ENCODE peak calls at places on chromosome 6, in seven cellular contexts. M is K562, F is GM12878, W is SK-N-SH, I is H1, S is IMR-90, N is HepG2. K is an unnamed sample.
A peak's percentile ranks its signal among the peaks of the same experiment; 100 is the strongest.

GRCh38 chr6:52552278-52552643 is 24.6 kb downstream of the TRAM2 start:
- DNase-seq in M (no peak), F (no peak), W (no peak), I (no peak), S (no peak), N (no peak), K (no peak)

GRCh38 chr6:148509152-148509571 is 166.5 kb downstream of the SASH1 start:
- DNase-seq in M (no peak), F (no peak), W (no peak), I (no peak), S (peak; percentile 74), N (no peak), K (no peak)

GRCh38 chr6:98769546-98769945 is 64.8 kb upstream of the POU3F2 start:
- DNase-seq in M (peak; percentile 19), F (no peak), W (no peak), I (no peak), S (peak; percentile 4), N (peak; percentile 24), K (peak; percentile 40)

GRCh38 chr6:157459327-157459726 is 78.3 kb downstream of the ZDHHC14 start:
- DNase-seq in M (peak; percentile 74), F (no peak), W (no peak), I (peak; percentile 22), S (no peak), N (no peak), K (no peak)

GRCh38 chr6:44672838-44673237 is 285.3 kb downstream of the CDC5L start:
- DNase-seq in M (no peak), F (no peak), W (no peak), I (no peak), S (no peak), N (no peak), K (no peak)

GRCh38 chr6:113971786-113972185 is 838 bp upstream of the HDAC2 start:
- DNase-seq in M (no peak), F (no peak), W (no peak), I (no peak), S (no peak), N (no peak), K (no peak)

GRCh38 chr6:108174371-108175175 is 8.8 kb downstream of the NR2E1 start:
- DNase-seq in M (no peak), F (no peak), W (peak; percentile 16), I (peak; percentile 82), S (peak; percentile 44), N (no peak), K (no peak)

GRCh38 chr6:141562181-141562800 is 570.4 kb upstream of the GJE1 start:
- DNase-seq in M (peak; percentile 13), F (no peak), W (peak; percentile 2), I (peak; percentile 55), S (no peak), N (no peak), K (no peak)

GRCh38 chr6:2485116-2485515 is 239.7 kb upstream of the GMDS start:
- DNase-seq in M (no peak), F (no peak), W (no peak), I (no peak), S (no peak), N (no peak), K (no peak)

GRCh38 chr6:105317607-105318533 is 85.0 kb downstream of the PREP start:
- DNase-seq in M (no peak), F (no peak), W (no peak), I (no peak), S (no peak), N (peak; percentile 8), K (peak; percentile 15)

GRCh38 chr6:69164564-69165252 is 529.6 kb downstream of the ADGRB3 start:
- DNase-seq in M (no peak), F (no peak), W (peak; percentile 46), I (no peak), S (no peak), N (no peak), K (no peak)

GRCh38 chr6:10030942-10031537 is 383.8 kb downstream of the TFAP2A start:
- DNase-seq in M (peak; percentile 40), F (no peak), W (peak; percentile 3), I (no peak), S (no peak), N (peak; percentile 32), K (peak; percentile 31)

GRCh38 chr6:90175627-90176538 is 120.8 kb downstream of the BACH2 start:
- DNase-seq in M (no peak), F (no peak), W (no peak), I (no peak), S (no peak), N (no peak), K (no peak)

GRCh38 chr6:158595223-158595622 is 35.3 kb downstream of the TMEM181 start:
- DNase-seq in M (peak; percentile 55), F (no peak), W (peak; percentile 42), I (no peak), S (no peak), N (peak; percentile 17), K (no peak)

DNA sequence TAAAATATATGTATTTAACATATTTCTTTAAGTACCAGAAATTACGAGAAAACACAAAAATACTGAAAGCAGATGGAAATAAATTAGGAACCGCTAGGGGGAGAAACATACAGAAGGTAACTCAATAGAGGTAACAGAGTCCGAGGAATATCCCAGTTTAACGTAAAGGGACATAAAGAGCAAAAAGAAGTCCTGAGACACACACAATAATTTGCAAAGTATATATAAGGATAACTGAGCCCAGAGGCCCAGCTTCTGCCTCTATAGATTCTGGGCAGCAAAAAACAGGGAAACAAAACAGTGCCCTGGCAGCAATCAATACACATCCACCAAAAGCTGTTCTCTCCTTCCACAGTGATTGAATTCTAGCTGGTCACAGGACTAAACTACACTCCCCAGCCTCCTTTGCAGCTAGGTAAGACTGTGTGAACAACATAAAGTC is 15.1 kb downstream of the TBC1D32 start:
- DNase-seq in M (no peak), F (no peak), W (no peak), I (peak; percentile 48), S (peak; percentile 20), N (peak; percentile 41), K (no peak)
- TF ChIP-seq RAD21 in M (no peak), F (no peak), W (no peak), I (peak; percentile 35), S (peak; percentile 21), N (no peak), K (no peak)

GRCh38 chr6:46816626-46817025 is 23.4 kb downstream of the MEP1A start:
- DNase-seq in M (no peak), F (no peak), W (no peak), I (no peak), S (no peak), N (no peak), K (no peak)
- H2AFZ ChIP-seq in M (no peak overlapping the region), F (no peak overlapping the region), W (no peak overlapping the region), I (no peak overlapping the region), S (no peak overlapping the region), N (no peak overlapping the region), K (peak overlapping the region; percentile 55)

DNA sequence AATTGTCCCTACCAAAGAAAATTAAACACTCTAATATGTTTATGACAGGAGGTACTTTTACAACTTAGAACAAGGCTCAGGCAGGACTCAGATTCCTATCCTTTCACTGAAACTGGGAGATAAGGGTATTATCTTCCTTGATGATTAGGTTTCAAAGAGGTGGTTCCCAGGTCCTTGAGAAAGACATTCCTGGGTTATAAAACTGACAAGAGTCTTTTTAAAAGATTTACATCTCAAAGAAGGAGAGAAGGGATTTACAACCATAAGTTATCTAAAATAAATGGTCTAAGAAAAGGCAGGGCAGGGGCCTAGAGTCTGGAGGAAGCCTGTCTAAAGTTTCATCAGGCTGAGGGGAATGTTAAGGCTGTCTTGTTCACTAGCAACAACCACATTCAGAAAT is 1492.5 kb downstream of the HACE1 start:
- DNase-seq in M (no peak), F (no peak), W (no peak), I (no peak), S (no peak), N (no peak), K (no peak)
- TF ChIP-seq RAD21 in M (no peak), F (no peak), W (no peak), I (no peak), S (no peak), N (no peak), K (no peak)

DNA sequence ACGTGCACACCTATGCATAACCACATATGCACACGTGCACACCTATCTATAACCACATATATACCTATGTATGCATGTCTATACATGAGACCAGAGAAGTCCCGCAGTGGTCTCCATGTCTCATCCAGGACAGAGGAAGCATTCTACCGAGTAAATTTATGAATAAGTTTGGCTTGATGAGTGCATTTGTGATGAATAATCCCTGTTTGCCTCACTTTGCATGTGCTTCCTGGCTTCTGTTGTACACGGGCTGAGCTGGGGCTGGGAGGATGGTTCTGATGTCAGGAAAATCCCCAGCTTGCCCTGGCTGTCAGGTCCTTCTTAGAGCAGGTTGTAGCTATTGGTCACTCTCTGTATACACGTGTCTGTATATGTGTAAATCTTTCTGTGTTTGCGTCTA is 157.6 kb upstream of the RPS6KA2 start:
- DNase-seq in M (no peak), F (no peak), W (no peak), I (peak; percentile 32), S (peak; percentile 4), N (no peak), K (no peak)
- H2AFZ ChIP-seq in M (no peak overlapping the region), F (no peak overlapping the region), W (no peak overlapping the region), I (no peak overlapping the region), S (no peak overlapping the region), N (no peak overlapping the region), K (no peak overlapping the region)

DNA sequence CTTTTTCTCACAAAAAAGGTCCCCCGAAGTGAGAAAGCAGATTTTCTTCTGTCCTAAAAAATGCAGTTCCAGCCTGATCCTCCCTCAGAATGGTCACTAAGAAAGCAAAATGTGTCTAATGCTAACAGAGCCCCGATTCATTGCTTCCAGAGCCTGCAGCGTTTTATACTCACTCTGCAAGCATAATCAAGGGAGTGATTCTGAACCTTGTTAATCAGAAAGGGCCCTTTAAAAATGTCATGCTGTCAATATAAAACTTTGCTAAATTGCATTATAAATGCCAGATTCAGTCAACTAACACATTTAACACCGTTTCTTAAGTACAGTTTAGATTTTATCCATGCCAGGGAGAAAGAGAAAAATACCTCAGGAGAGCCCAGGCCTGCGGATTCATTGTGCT is 202.8 kb downstream of the CD83 start:
- DNase-seq in M (no peak), F (no peak), W (no peak), I (no peak), S (no peak), N (no peak), K (no peak)
- TF ChIP-seq RAD21 in M (no peak), F (no peak), W (no peak), I (no peak), S (no peak), N (no peak), K (no peak)